ENCODE peak calls at places on chromosomes 2 and 18, in ten cellular contexts. E, R, I, G, U, D, F, L, Q and Y are unnamed samples.

GRCh38 chr2:123953848-123954247 is 71.2 kb upstream of the CNTNAP5 start:
- DNase-seq in E (no peak), R (no peak), I (peak), G (peak), U (peak), D (no peak), F (no peak), L (peak), Q (no peak), Y (peak)

GRCh38 chr2:10286216-10287037 is 16.3 kb upstream of the HPCAL1 start:
- DNase-seq in E (no peak), R (no peak), I (no peak), G (peak), U (no peak), D (no peak), F (no peak), L (no peak), Q (peak), Y (peak)

GRCh38 chr2:68251855-68252406 is 401 bp downstream of the PPP3R1 start:
- DNase-seq in E (no peak), R (no peak), I (no peak), G (no peak), U (no peak), D (peak), F (peak), L (peak), Q (peak), Y (peak)

GRCh38 chr2:66508358-66509071 is 73.6 kb downstream of the MEIS1 start:
- DNase-seq in E (no peak), R (no peak), I (peak), G (no peak), U (no peak), D (no peak), F (no peak), L (peak), Q (no peak), Y (peak)

GRCh38 chr2:30989746-30990145 is 148.5 kb downstream of the GALNT14 start:
- DNase-seq in E (no peak), R (no peak), I (no peak), G (no peak), U (no peak), D (no peak), F (no peak), L (no peak), Q (no peak), Y (no peak)

GRCh38 chr18:63088262-63088661 is 231.3 kb downstream of the BCL2 start:
- DNase-seq in E (no peak), R (no peak), I (no peak), G (no peak), U (no peak), D (no peak), F (peak), L (no peak), Q (no peak), Y (no peak)

GRCh38 chr2:237888389-237888788 is 29.0 kb downstream of the RAMP1 start:
- DNase-seq in E (no peak), R (no peak), I (peak), G (peak), U (no peak), D (no peak), F (no peak), L (peak), Q (no peak), Y (no peak)

GRCh38 chr18:9094307-9095226 is 7.9 kb upstream of the NDUFV2 start:
- DNase-seq in E (peak), R (no peak), I (peak), G (peak), U (no peak), D (no peak), F (no peak), L (peak), Q (no peak), Y (no peak)

GRCh38 chr2:144836635-144837350 is 316.9 kb upstream of the ZEB2 start:
- DNase-seq in E (no peak), R (no peak), I (peak), G (peak), U (no peak), D (no peak), F (no peak), L (peak), Q (no peak), Y (no peak)

GRCh38 chr2:42171396-42171971 is 2.3 kb downstream of the EML4 start:
- DNase-seq in E (no peak), R (no peak), I (peak), G (no peak), U (no peak), D (no peak), F (no peak), L (no peak), Q (no peak), Y (no peak)

GRCh38 chr18:22106536-22107292 is 62.7 kb upstream of the GATA6 start:
- DNase-seq in E (no peak), R (no peak), I (peak), G (peak), U (peak), D (no peak), F (no peak), L (peak), Q (no peak), Y (no peak)

GRCh38 chr2:8636691-8637636 is 44.9 kb upstream of the ID2 start:
- DNase-seq in E (no peak), R (no peak), I (peak), G (no peak), U (no peak), D (no peak), F (peak), L (peak), Q (peak), Y (no peak)

GRCh38 chr2:197183355-197183754 is 127.2 kb downstream of the ANKRD44 start:
- DNase-seq in E (peak), R (no peak), I (no peak), G (peak), U (no peak), D (no peak), F (no peak), L (peak), Q (no peak), Y (no peak)

GRCh38 chr2:100418563-100418962 is 1.1 kb upstream of the CHST10 start:
- DNase-seq in E (peak), R (no peak), I (no peak), G (peak), U (no peak), D (no peak), F (no peak), L (no peak), Q (no peak), Y (no peak)

GRCh38 chr18:8615397-8616025 is 6.3 kb downstream of the RAB12 start:
- DNase-seq in E (no peak), R (no peak), I (peak), G (peak), U (peak), D (peak), F (peak), L (peak), Q (no peak), Y (peak)

GRCh38 chr2:236802862-236803261 is 233.2 kb downstream of the ACKR3 start:
- DNase-seq in E (no peak), R (no peak), I (no peak), G (no peak), U (no peak), D (peak), F (no peak), L (no peak), Q (no peak), Y (no peak)

GRCh38 chr2:190662754-190663153 is 13.9 kb downstream of the NAB1 start:
- DNase-seq in E (no peak), R (no peak), I (peak), G (no peak), U (no peak), D (no peak), F (no peak), L (no peak), Q (no peak), Y (no peak)

GRCh38 chr2:241232736-241233575 is 44.5 kb downstream of the ANO7 start:
- DNase-seq in E (no peak), R (no peak), I (no peak), G (no peak), U (no peak), D (no peak), F (no peak), L (no peak), Q (peak), Y (no peak)

GRCh38 chr2:190679813-190680591 is 31.1 kb downstream of the NAB1 start:
- DNase-seq in E (no peak), R (peak), I (peak), G (peak), U (no peak), D (peak), F (peak), L (peak), Q (peak), Y (peak)

GRCh38 chr2:105786231-105787230 is 41.8 kb downstream of the NCK2 start:
- DNase-seq in E (no peak), R (no peak), I (no peak), G (no peak), U (no peak), D (no peak), F (no peak), L (no peak), Q (no peak), Y (no peak)

GRCh38 chr2:165725421-165725820 is 68.6 kb downstream of the GALNT3 start:
- DNase-seq in E (no peak), R (no peak), I (peak), G (peak), U (no peak), D (no peak), F (no peak), L (peak), Q (no peak), Y (no peak)

GRCh38 chr2:66574701-66575624 is 140.0 kb downstream of the MEIS1 start:
- DNase-seq in E (peak), R (no peak), I (peak), G (peak), U (no peak), D (no peak), F (peak), L (peak), Q (peak), Y (peak)

DNA sequence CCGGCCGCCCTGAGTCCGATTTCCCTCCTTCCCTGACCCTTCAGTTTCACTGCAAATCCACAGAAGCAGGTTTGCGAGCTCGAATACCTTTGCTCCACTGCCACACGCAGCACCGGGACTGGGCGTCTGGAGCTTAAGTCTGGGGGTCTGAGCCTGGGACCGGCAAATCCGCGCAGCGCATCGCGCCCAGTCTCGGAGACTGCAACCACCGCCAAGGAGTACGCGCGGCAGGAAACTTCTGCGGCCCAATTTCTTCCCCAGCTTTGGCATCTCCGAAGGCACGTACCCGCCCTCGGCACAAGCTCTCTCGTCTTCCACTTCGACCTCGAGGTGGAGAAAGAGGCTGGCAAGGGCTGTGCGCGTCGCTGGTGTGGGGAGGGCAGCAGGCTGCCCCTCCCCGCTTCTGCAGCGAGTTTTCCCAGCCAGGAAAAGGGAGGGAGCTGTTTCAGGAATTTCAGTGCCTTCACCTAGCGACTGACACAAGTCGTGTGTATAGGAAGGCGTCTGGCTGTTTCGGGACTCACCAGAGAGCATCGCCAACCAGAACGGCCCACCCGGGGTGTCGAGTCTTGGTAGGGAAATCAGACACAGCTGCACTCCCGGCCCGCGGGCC is 4.6 kb downstream of the SIX2 start:
- DNase-seq in E (no peak), R (no peak), I (no peak), G (no peak), U (no peak), D (no peak), F (no peak), L (peak), Q (peak), Y (no peak)
- H3K4me3 ChIP-seq in E (peak), R (no peak), I (peak), G (no peak), U (no peak), D (peak), F (no peak), L (peak), Q (peak), Y (no peak)

GRCh38 chr18:32091325-32091723 is 350 bp upstream of the RNF138 start:
- DNase-seq in E (no peak), R (no peak), I (no peak), G (no peak), U (no peak), D (no peak), F (no peak), L (no peak), Q (no peak), Y (no peak)
- H3K4me3 ChIP-seq in E (peak), R (peak), I (peak), G (peak), U (peak), D (peak), F (peak), L (peak), Q (peak), Y (peak)

GRCh38 chr18:78813156-78813555 is 166.5 kb upstream of the SALL3 start:
- DNase-seq in E (no peak), R (no peak), I (no peak), G (no peak), U (no peak), D (no peak), F (no peak), L (no peak), Q (no peak), Y (no peak)

GRCh38 chr18:78813898-78814297 is 165.7 kb upstream of the SALL3 start:
- DNase-seq in E (no peak), R (no peak), I (no peak), G (no peak), U (no peak), D (no peak), F (no peak), L (no peak), Q (no peak), Y (no peak)

GRCh38 chr18:78814766-78815165 is 164.9 kb upstream of the SALL3 start:
- DNase-seq in E (no peak), R (no peak), I (no peak), G (no peak), U (no peak), D (no peak), F (no peak), L (no peak), Q (no peak), Y (no peak)

GRCh38 chr18:78816114-78816513 is 163.5 kb upstream of the SALL3 start:
- DNase-seq in E (no peak), R (no peak), I (no peak), G (no peak), U (no peak), D (no peak), F (no peak), L (no peak), Q (no peak), Y (no peak)

DNA sequence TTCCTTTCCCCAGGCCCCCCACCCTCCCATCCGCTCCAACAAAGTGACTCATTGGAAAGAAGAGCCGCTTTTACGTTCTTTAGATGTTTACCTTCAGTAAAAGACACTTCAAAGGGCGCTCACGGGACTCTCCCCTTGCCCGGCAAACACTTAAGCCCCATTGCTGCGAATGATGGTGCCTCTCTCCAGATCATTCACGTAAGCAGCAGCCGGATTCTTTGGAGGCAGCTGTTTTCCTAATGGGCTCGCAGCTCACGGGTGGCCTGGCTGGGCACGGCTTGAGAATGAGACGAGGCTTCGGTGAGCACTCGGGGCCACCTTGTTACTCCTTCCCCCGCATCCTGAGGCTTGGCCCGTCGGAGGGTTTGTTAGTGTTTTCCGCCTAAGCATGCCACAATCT is 165.3 kb upstream of the SALL3 start:
- DNase-seq in E (no peak), R (no peak), I (no peak), G (no peak), U (no peak), D (no peak), F (no peak), L (no peak), Q (no peak), Y (no peak)
- H3K4me3 ChIP-seq in E (no peak), R (no peak), I (no peak), G (no peak), U (no peak), D (no peak), F (no peak), L (no peak), Q (no peak), Y (no peak)

GRCh38 chr2:175601969-175602368 is 400.1 kb downstream of the LNPK start:
- DNase-seq in E (no peak), R (no peak), I (no peak), G (no peak), U (no peak), D (no peak), F (no peak), L (no peak), Q (no peak), Y (no peak)

GRCh38 chr2:175600024-175600831 is 401.8 kb downstream of the LNPK start:
- DNase-seq in E (no peak), R (no peak), I (no peak), G (peak), U (no peak), D (peak), F (no peak), L (peak), Q (no peak), Y (peak)

GRCh38 chr2:175605599-175605988 is 396.5 kb downstream of the LNPK start:
- DNase-seq in E (no peak), R (no peak), I (no peak), G (no peak), U (no peak), D (no peak), F (no peak), L (no peak), Q (no peak), Y (no peak)

GRCh38 chr2:175605989-175606841 is 395.9 kb downstream of the LNPK start:
- DNase-seq in E (no peak), R (no peak), I (no peak), G (no peak), U (peak), D (no peak), F (no peak), L (peak), Q (no peak), Y (no peak)
- H3K4me3 ChIP-seq in E (no peak), R (no peak), I (no peak), G (no peak), U (no peak), D (no peak), F (no peak), L (no peak), Q (no peak), Y (no peak)

GRCh38 chr2:176130153-176130916 is 830 bp downstream of the HOXD8 start:
- DNase-seq in E (no peak), R (no peak), I (no peak), G (peak), U (no peak), D (no peak), F (peak), L (peak), Q (peak), Y (peak)

GRCh38 chr2:176131617-176132396 is 2.3 kb downstream of the HOXD8 start:
- DNase-seq in E (no peak), R (no peak), I (no peak), G (no peak), U (no peak), D (no peak), F (no peak), L (no peak), Q (no peak), Y (no peak)

GRCh38 chr2:176132397-176133086 is 3.0 kb downstream of the HOXD8 start:
- DNase-seq in E (no peak), R (no peak), I (peak), G (no peak), U (no peak), D (no peak), F (peak), L (peak), Q (peak), Y (no peak)

GRCh38 chr2:176129825-176130152 is 284 bp downstream of the HOXD8 start:
- DNase-seq in E (no peak), R (no peak), I (no peak), G (no peak), U (no peak), D (no peak), F (no peak), L (no peak), Q (peak), Y (no peak)

GRCh38 chr2:176130917-176131616 is 1.6 kb downstream of the HOXD8 start:
- DNase-seq in E (no peak), R (no peak), I (no peak), G (no peak), U (no peak), D (no peak), F (no peak), L (peak), Q (no peak), Y (no peak)
- H3K4me3 ChIP-seq in E (peak), R (peak), I (no peak), G (peak), U (no peak), D (peak), F (peak), L (peak), Q (peak), Y (peak)